ENCODE peak calls at places on chromosomes 4 and X, in four cellular contexts. B is GM12878, E is HepG2, R is K562. Y is an unnamed sample.

GRCh38 chrX:106621836-106622235 is 10.1 kb downstream of the RADX start:
- DNase-seq in B (no peak), E (no peak), R (no peak), Y (no peak)

GRCh38 chr4:94548571-94548970 is 96.8 kb downstream of the PDLIM5 start:
- DNase-seq in B (no peak), E (peak), R (no peak), Y (peak)

GRCh38 chr4:41122775-41123174 is 91.6 kb downstream of the APBB2 start:
- DNase-seq in B (no peak), E (no peak), R (no peak), Y (no peak)

GRCh38 chr4:83917572-83917971 is 381.7 kb downstream of the GPAT3 start:
- DNase-seq in B (no peak), E (peak), R (peak), Y (peak)

GRCh38 chrX:27445438-27445837 is 17.7 kb downstream of the PPP4R3C start:
- DNase-seq in B (no peak), E (peak), R (no peak), Y (no peak)

GRCh38 chrX:47217121-47217851 is 1.2 kb upstream of the CDK16 start:
- DNase-seq in B (no peak), E (peak), R (no peak), Y (no peak)

GRCh38 chr4:72896515-72896914 is 173.0 kb downstream of the COX18 start:
- DNase-seq in B (no peak), E (peak), R (no peak), Y (peak)

GRCh38 chr4:5474756-5475155 is 233.6 kb downstream of the EVC2 start:
- DNase-seq in B (no peak), E (no peak), R (no peak), Y (peak)

GRCh38 chr4:65865489-65865888 is 195.2 kb upstream of the EPHA5 start:
- DNase-seq in B (no peak), E (peak), R (no peak), Y (peak)

GRCh38 chr4:94171616-94172015 is 36.0 kb upstream of the SMARCAD1 start:
- DNase-seq in B (no peak), E (no peak), R (peak), Y (peak)

GRCh38 chr4:3644849-3645627 is 112.8 kb upstream of the LRPAP1 start:
- DNase-seq in B (no peak), E (no peak), R (peak), Y (peak)

GRCh38 chr4:24657768-24658617 is 73.6 kb upstream of the DHX15 start:
- DNase-seq in B (peak), E (peak), R (no peak), Y (peak)

GRCh38 chr4:730511-730910 is 24.9 kb downstream of the PCGF3 start:
- DNase-seq in B (no peak), E (no peak), R (no peak), Y (no peak)

GRCh38 chrX:17237146-17237545 is 137.9 kb upstream of the NHS start:
- DNase-seq in B (no peak), E (no peak), R (no peak), Y (no peak)

GRCh38 chr4:96913437-96914075 is 1073.7 kb downstream of the PDHA2 start:
- DNase-seq in B (no peak), E (no peak), R (no peak), Y (no peak)
- TF ChIP-seq HDAC2 in B (no peak), E (no peak), R (no peak), Y (no peak)

GRCh38 chr4:113397114-113397701 is 347.8 kb downstream of the ANK2 start:
- DNase-seq in B (no peak), E (no peak), R (no peak), Y (no peak)
- TF ChIP-seq HDAC2 in B (no peak), E (no peak), R (no peak), Y (no peak)

DNA sequence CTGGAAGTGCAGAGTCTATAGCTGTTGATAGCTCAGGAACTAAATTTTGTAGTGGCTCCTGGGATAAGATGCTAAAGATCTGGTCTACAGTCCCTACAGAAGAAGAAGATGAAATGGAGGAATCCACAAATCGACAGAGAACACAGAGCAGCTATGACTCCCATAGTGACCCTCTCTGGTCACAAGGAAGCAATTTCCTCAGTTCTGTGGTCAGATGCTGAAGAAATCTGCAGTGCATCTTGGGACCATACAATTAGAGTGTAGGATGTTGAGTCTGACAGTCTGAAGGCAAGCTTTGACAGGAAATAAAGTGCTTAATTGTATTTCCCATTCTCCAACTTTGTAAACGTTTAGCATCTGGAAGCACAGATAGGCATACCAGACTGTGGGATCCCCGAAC is 8.8 kb downstream of the MANBA start:
- DNase-seq in B (no peak), E (no peak), R (no peak), Y (no peak)
- TF ChIP-seq HDAC2 in B (no peak), E (no peak), R (no peak), Y (no peak)

GRCh38 chr4:127708985-127709384 is 21.2 kb upstream of the SLC25A31 start:
- DNase-seq in B (no peak), E (peak), R (no peak), Y (peak)
- TF ChIP-seq HDAC2 in B (no peak), E (no peak), R (no peak), Y (no peak)

GRCh38 chr4:76998251-76998901 is 48.8 kb downstream of the SEPTIN11 start:
- DNase-seq in B (no peak), E (no peak), R (no peak), Y (no peak)
- TF ChIP-seq HDAC2 in B (no peak), E (no peak), R (no peak), Y (no peak)

GRCh38 chr4:184234155-184234554 is 16.5 kb upstream of the ENPP6 start:
- DNase-seq in B (no peak), E (no peak), R (no peak), Y (no peak)

GRCh38 chr4:184232212-184232611 is 14.5 kb upstream of the ENPP6 start:
- DNase-seq in B (no peak), E (peak), R (no peak), Y (no peak)

GRCh38 chr4:184232975-184233374 is 15.3 kb upstream of the ENPP6 start:
- DNase-seq in B (no peak), E (no peak), R (no peak), Y (no peak)

GRCh38 chr4:184228306-184228705 is 10.6 kb upstream of the ENPP6 start:
- DNase-seq in B (no peak), E (no peak), R (no peak), Y (no peak)

DNA sequence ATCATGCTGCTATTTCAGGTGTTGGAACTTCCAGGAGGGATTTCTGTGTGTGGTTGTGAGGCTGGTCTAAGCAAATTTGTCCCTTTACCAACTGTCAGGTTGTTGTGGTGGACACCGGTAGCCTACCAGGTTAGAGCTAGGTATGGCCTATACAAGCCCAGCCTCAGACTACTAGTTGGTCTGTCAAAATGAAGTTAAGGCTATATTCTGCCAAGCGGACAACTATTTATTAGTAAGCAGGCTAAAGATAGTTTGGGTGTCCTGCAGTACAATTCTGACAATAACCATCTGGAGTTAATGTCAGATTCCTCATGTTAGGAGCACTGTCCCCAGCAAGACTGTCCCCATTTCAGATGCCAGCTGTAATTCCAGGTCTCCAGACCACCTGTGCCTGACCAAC is 13.9 kb upstream of the ENPP6 start:
- DNase-seq in B (no peak), E (no peak), R (no peak), Y (no peak)
- TF ChIP-seq HDAC2 in B (no peak), E (no peak), R (no peak), Y (no peak)

DNA sequence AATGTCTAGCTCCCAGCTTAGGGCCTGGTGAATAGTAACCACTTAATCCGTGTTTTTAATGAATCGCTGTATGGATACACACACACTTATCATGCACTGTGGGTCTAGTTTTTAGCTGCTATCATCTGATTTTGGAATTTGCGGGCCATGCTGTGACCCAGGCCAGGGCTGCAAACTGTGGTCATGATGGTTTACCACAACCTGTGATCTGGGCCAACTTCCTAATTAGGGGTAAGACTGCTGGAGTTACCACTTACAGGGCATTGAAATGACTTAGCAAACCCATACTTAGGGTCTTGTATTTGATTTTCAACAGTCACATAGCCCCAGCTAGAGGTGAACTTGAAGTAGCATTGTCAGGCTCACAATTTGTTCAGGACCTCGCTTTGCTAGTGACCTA is 34.0 kb upstream of the EGFL6 start:
- DNase-seq in B (no peak), E (no peak), R (no peak), Y (no peak)
- TF ChIP-seq HDAC2 in B (no peak), E (no peak), R (no peak), Y (no peak)

GRCh38 chrX:156002517-156002916 is 5.0 kb downstream of the IL9R start:
- DNase-seq in B (no peak), E (no peak), R (peak), Y (no peak)

GRCh38 chrX:156004740-156005139 is 7.2 kb downstream of the IL9R start:
- DNase-seq in B (no peak), E (no peak), R (no peak), Y (no peak)

GRCh38 chrX:156005144-156005543 is 7.6 kb downstream of the IL9R start:
- DNase-seq in B (no peak), E (no peak), R (no peak), Y (no peak)

GRCh38 chrX:156004256-156004655 is 6.8 kb downstream of the IL9R start:
- DNase-seq in B (no peak), E (no peak), R (no peak), Y (no peak)

GRCh38 chrX:156003486-156004185 is 6.1 kb downstream of the IL9R start:
- DNase-seq in B (no peak), E (no peak), R (no peak), Y (no peak)
- TF ChIP-seq HDAC2 in B (no peak), E (no peak), R (no peak), Y (no peak)

GRCh38 chrX:131081772-131082755 is 23.9 kb downstream of the ARHGAP36 start:
- DNase-seq in B (no peak), E (no peak), R (no peak), Y (no peak)
- TF ChIP-seq HDAC2 in B (no peak), E (no peak), R (no peak), Y (no peak)